ENCODE peak calls at places on chromosomes 2 and 18, in ten cellular contexts. D is stimulated activated CD4-positive, alpha-beta T cell treated with anti-CD3 and anti-CD28 coated beads, Interleukin-2, amount 100 ng/mL, for 4 hours; V is mucosa of gallbladder; S is thoracic aorta; L is HepG2; Q is T-helper 1 cell; G is endothelial cell; F is mammary epithelial cell; O is fibroblast of mammary gland; W is mesothelial cell of epicardium. R is an unnamed sample.

GRCh38 chr2:188511346-188511745 is 219.7 kb downstream of the GULP1 start:
- DNase-seq in L (no peak), G (no peak), S (no peak), V (no peak), F (no peak), O (no peak), Q (no peak), W (no peak), D (no peak), R (no peak)

GRCh38 chr2:46978696-46979095 is 63.1 kb upstream of the MCFD2 start:
- DNase-seq in S (no peak), V (no peak), G (no peak), L (no peak), F (no peak), O (no peak), W (no peak), Q (no peak), D (no peak), R (no peak)

GRCh38 chr2:105688946-105689345 is 55.8 kb upstream of the NCK2 start:
- DNase-seq in S (no peak), F (no peak), L (no peak), Q (no peak), V (peak; percentile 9), W (no peak), D (no peak), O (no peak), G (no peak), R (no peak)

GRCh38 chr2:202038471-202039277 is 5.0 kb downstream of the FZD7 start:
- DNase-seq in L (no peak), Q (no peak), O (peak; percentile 38), S (no peak), D (no peak), V (peak; percentile 64), G (peak; percentile 22), F (peak; percentile 55), W (no peak), R (no peak)

GRCh38 chr2:98280376-98281102 is 65.7 kb upstream of the CNGA3 start:
- DNase-seq in G (no peak), F (no peak), Q (no peak), W (no peak), S (no peak), O (no peak), D (no peak), V (peak; percentile 75), L (no peak), R (no peak)

GRCh38 chr2:9693138-9693520 is 62.3 kb upstream of the YWHAQ start:
- DNase-seq in S (peak; percentile 49), G (no peak), V (peak; percentile 45), L (no peak), Q (no peak), O (peak; percentile 85), F (peak; percentile 47), D (no peak), W (no peak), R (no peak)

GRCh38 chr2:73997813-73998212 is 13.1 kb downstream of the TET3 start:
- DNase-seq in V (no peak), S (no peak), Q (no peak), D (no peak), L (no peak), G (no peak), F (no peak), O (no peak), W (no peak), R (no peak)

GRCh38 chr2:85017436-85018048 is 46.6 kb downstream of the KCMF1 start:
- DNase-seq in O (no peak), D (no peak), G (no peak), F (no peak), W (no peak), Q (no peak), V (no peak), S (no peak), L (no peak), R (no peak)

GRCh38 chr18:28767781-28768211 is 590.9 kb upstream of the CDH2 start:
- DNase-seq in G (no peak), W (no peak), D (no peak), F (peak; percentile 44), Q (no peak), V (no peak), S (no peak), O (peak; percentile 77), L (no peak), R (no peak)

GRCh38 chr2:119523959-119524694 is at the start of gene SCTR:
- DNase-seq in F (no peak), Q (no peak), L (no peak), G (peak; percentile 25), W (no peak), V (no peak), O (no peak), S (no peak), D (no peak), R (no peak)

GRCh38 chr2:3277748-3278520 is 99.7 kb downstream of the EIPR1 start:
- DNase-seq in O (no peak), G (no peak), L (no peak), D (no peak), S (no peak), W (no peak), V (no peak), F (no peak), Q (no peak), R (no peak)

GRCh38 chr18:61323951-61324350 is 9.3 kb upstream of the CDH20 start:
- DNase-seq in L (no peak), S (no peak), Q (no peak), D (no peak), V (no peak), F (peak; percentile 7), G (no peak), O (peak; percentile 67), W (no peak), R (no peak)

GRCh38 chr2:42601076-42601475 is 32.6 kb downstream of the MTA3 start:
- DNase-seq in L (no peak), Q (no peak), W (no peak), S (no peak), O (peak; percentile 53), G (no peak), V (no peak), D (no peak), F (no peak), R (no peak)

GRCh38 chr2:138470941-138471340 is 30.6 kb upstream of the SPOPL start:
- DNase-seq in G (no peak), F (no peak), Q (no peak), O (no peak), W (no peak), D (no peak), S (no peak), V (no peak), L (no peak), R (no peak)